ENCODE peak calls at places on chromosomes 6 and 20, in four cellular contexts. D is NCI-H774, A is astrocyte of the hippocampus, Q is epithelial cell of esophagus. H is an unnamed sample.

GRCh38 chr20:38726849-38727601 is 2.7 kb downstream of the SLC32A1 start:
- DNase-seq in D (no peak), A (peak; percentile 30), Q (no peak), H (no peak)

GRCh38 chr6:106976270-106976669 is 1.7 kb upstream of the CD24 start:
- DNase-seq in A (no peak), Q (peak; percentile 57), D (no peak), H (no peak)

GRCh38 chr20:49431345-49431744 is 51.1 kb downstream of the KCNB1 start:
- DNase-seq in Q (peak; percentile 81), A (no peak), D (no peak), H (no peak)

GRCh38 chr6:43807228-43808061 is 37.4 kb downstream of the VEGFA start:
- DNase-seq in A (no peak), D (no peak), Q (no peak), H (no peak)

GRCh38 chr6:75563032-75563431 is 38.6 kb upstream of the SENP6 start:
- DNase-seq in Q (peak; percentile 54), D (no peak), A (peak; percentile 5), H (no peak)

GRCh38 chr20:46816097-46816496 is 78.5 kb upstream of the EYA2 start:
- DNase-seq in D (no peak), A (no peak), Q (no peak), H (no peak)

GRCh38 chr6:136086686-136087085 is 163.4 kb downstream of the MTFR2 start:
- DNase-seq in A (no peak), Q (no peak), D (no peak), H (no peak)

GRCh38 chr6:146709036-146709622 is 110.4 kb downstream of the ADGB start:
- DNase-seq in A (no peak), Q (peak; percentile 5), D (no peak), H (no peak)

GRCh38 chr20:54668271-54669053 is 193.1 kb downstream of the DOK5 start:
- DNase-seq in Q (peak; percentile 36), D (peak; percentile 4), A (peak; percentile 25), H (no peak)

GRCh38 chr20:64161595-64162238 is 2.5 kb upstream of the MYT1 start:
- DNase-seq in D (no peak), Q (peak; percentile 60), A (peak; percentile 83), H (no peak)

GRCh38 chr20:47960277-47960676 is 175.0 kb upstream of the SULF2 start:
- DNase-seq in D (no peak), A (no peak), Q (no peak), H (no peak)

H was measured in right atrium auricular region.